ENCODE peak calls at places on chromosomes 4 and X, in five cellular contexts. N is iPS-NIHi11; Z is Daoy; W is PC-3; D is activated naive CD4-positive, alpha-beta T cell. M is an unnamed sample.

GRCh38 chrX:32825009-32825408 is 386.3 kb downstream of the DMD start:
- DNase-seq in N (no peak), Z (no peak), W (no peak), D (no peak), M (no peak)

GRCh38 chrX:76279007-76279406 is 106.1 kb downstream of the PBDC1 start:
- DNase-seq in N (peak), Z (peak), W (peak), D (peak), M (peak)

GRCh38 chr4:55161739-55162138 is 36.3 kb upstream of the KDR start:
- DNase-seq in N (no peak), Z (no peak), W (no peak), D (no peak), M (no peak)

GRCh38 chr4:7224001-7224400 is 31.7 kb downstream of the SORCS2 start:
- DNase-seq in N (no peak), Z (no peak), W (no peak), D (no peak), M (no peak)

GRCh38 chrX:153537526-153538295 is 20.3 kb downstream of the ATP2B3 start:
- DNase-seq in N (no peak), Z (no peak), W (no peak), D (no peak), M (no peak)

GRCh38 chr4:94451669-94452475 is at the start of gene PDLIM5:
- DNase-seq in N (peak), Z (peak), W (peak), D (peak), M (peak)

GRCh38 chr4:14771504-14772175 is 230.6 kb upstream of the CPEB2 start:
- DNase-seq in N (no peak), Z (no peak), W (peak), D (no peak), M (no peak)

GRCh38 chrX:48617542-48618340 is 20.4 kb downstream of the WDR13 start:
- DNase-seq in N (no peak), Z (peak), W (no peak), D (no peak), M (no peak)

GRCh38 chrX:8010105-8010504 is 82.9 kb upstream of the PNPLA4 start:
- DNase-seq in N (peak), Z (no peak), W (no peak), D (no peak), M (no peak)

GRCh38 chr4:7705602-7706001 is 234.1 kb downstream of the AFAP1 start:
- DNase-seq in N (no peak), Z (no peak), W (no peak), D (no peak), M (no peak)

GRCh38 chrX:148929686-148930085 is 429.3 kb downstream of the AFF2 start:
- DNase-seq in N (no peak), Z (no peak), W (no peak), D (no peak), M (no peak)

GRCh38 chr4:101183658-101184373 is 163.5 kb downstream of the PPP3CA start:
- DNase-seq in N (no peak), Z (no peak), W (peak), D (no peak), M (no peak)

GRCh38 chrX:103211012-103211715 is 3.7 kb upstream of the BEX4 start:
- DNase-seq in N (peak), Z (peak), W (peak), D (peak), M (no peak)